ENCODE peak calls at places on chromosomes 5 and 9, in six cellular contexts. B is neuronal stem cell, X is H1, M is H9, I is IMR-90, W is trophoblast cell. N is an unnamed sample.

GRCh38 chr5:140175367-140176027 is 509 bp downstream of the CYSTM1 start:
- DNase-seq in B (peak), X (no peak), M (peak), I (peak), W (peak), N (peak)

GRCh38 chr9:125932012-125932411 is 184.8 kb downstream of the PBX3 start:
- DNase-seq in B (no peak), X (no peak), M (no peak), I (peak), W (peak), N (peak)

GRCh38 chr5:77630246-77631165 is 8.0 kb downstream of the OTP start:
- DNase-seq in B (no peak), X (no peak), M (peak), I (no peak), W (peak), N (peak)

GRCh38 chr5:64210866-64211265 is 45.2 kb downstream of the RNF180 start:
- DNase-seq in B (no peak), X (peak), M (no peak), I (peak), W (no peak), N (peak)

GRCh38 chr5:119287547-119288073 is 68.2 kb upstream of the TNFAIP8 start:
- DNase-seq in B (no peak), X (no peak), M (no peak), I (peak), W (peak), N (no peak)

GRCh38 chr9:106731910-106732309 is 131.1 kb upstream of the ZNF462 start:
- DNase-seq in B (no peak), X (no peak), M (no peak), I (no peak), W (no peak), N (no peak)

GRCh38 chr5:1103505-1104326 is 8.1 kb downstream of the SLC12A7 start:
- DNase-seq in B (no peak), X (no peak), M (no peak), I (no peak), W (no peak), N (no peak)

GRCh38 chr9:16652511-16653101 is 217.9 kb downstream of the BNC2 start:
- DNase-seq in B (no peak), X (no peak), M (no peak), I (peak), W (no peak), N (peak)

GRCh38 chr9:5459289-5459829 is 9.0 kb downstream of the CD274 start:
- DNase-seq in B (no peak), X (no peak), M (peak), I (no peak), W (no peak), N (peak)

GRCh38 chr5:133891390-133891789 is 77.0 kb downstream of the C5orf15 start:
- DNase-seq in B (no peak), X (no peak), M (no peak), I (no peak), W (no peak), N (no peak)

GRCh38 chr5:153746440-153746839 is 256.0 kb downstream of the GRIA1 start:
- DNase-seq in B (no peak), X (no peak), M (no peak), I (no peak), W (no peak), N (no peak)

GRCh38 chr9:131395027-131395744 is 1.3 kb downstream of the PRRC2B start:
- DNase-seq in B (no peak), X (no peak), M (peak), I (no peak), W (no peak), N (peak)

GRCh38 chr9:6907772-6908381 is 150.1 kb downstream of the KDM4C start:
- DNase-seq in B (no peak), X (no peak), M (no peak), I (peak), W (peak), N (peak)

GRCh38 chr5:108003178-108003577 is 332.4 kb upstream of the EFNA5 start:
- DNase-seq in B (no peak), X (no peak), M (no peak), I (peak), W (no peak), N (peak)

GRCh38 chr5:58491216-58491892 is at the start of gene GAPT:
- DNase-seq in B (no peak), X (no peak), M (no peak), I (no peak), W (no peak), N (no peak)

GRCh38 chr9:107710552-107710951 is 221.0 kb upstream of the KLF4 start:
- DNase-seq in B (no peak), X (no peak), M (no peak), I (peak), W (no peak), N (no peak)

GRCh38 chr5:1858436-1858835 is 24.3 kb downstream of the IRX4 start:
- DNase-seq in B (no peak), X (no peak), M (no peak), I (no peak), W (no peak), N (no peak)

GRCh38 chr5:132961887-132962286 is 1.5 kb downstream of the AFF4 start:
- DNase-seq in B (no peak), X (no peak), M (no peak), I (peak), W (no peak), N (peak)

GRCh38 chr9:14321517-14322125 is 7.7 kb upstream of the NFIB start:
- DNase-seq in B (no peak), X (no peak), M (no peak), I (no peak), W (no peak), N (no peak)
- H2AK5ac ChIP-seq in B (no peak), X (no peak), M (no peak), I (no peak), W (no peak), N (no peak)

DNA sequence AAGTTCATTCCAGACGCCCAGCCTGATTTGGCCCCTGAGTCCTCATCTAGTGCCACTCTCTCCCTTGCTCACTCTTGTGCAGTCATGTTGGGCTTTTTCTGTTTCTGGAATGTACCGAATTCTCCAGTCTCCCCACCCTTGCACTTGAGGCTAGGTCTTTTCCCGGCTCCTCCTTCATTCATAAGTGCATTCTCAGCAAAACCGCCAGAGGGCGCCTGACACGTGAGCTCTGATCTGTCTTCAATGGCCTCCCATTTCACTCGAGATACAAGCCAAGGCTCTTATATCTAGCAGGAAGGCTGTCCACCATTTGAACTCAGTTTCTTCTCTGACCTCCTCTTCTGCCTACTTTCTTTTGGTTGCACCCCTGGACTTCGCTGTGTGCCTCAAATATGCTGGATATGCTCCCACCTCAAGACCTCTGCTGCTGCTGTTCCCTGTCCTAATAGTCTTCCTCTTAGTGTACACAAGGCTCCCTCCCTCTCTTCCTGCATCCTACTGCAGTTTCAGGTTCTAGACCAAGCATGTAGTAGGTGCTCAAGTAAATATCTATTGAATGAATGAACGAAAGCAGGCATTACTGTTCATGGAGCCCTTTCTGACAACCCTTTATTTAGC is 568.1 kb upstream of the WWC1 start:
- DNase-seq in B (peak), X (peak), M (peak), I (peak), W (peak), N (peak)
- H2AFZ ChIP-seq in B (peak), X (no peak), M (no peak), I (peak), W (no peak), N (no peak)

GRCh38 chr9:88960632-88961031 is 30.6 kb upstream of the S1PR3 start:
- DNase-seq in B (no peak), X (no peak), M (no peak), I (no peak), W (no peak), N (no peak)
- H2AK5ac ChIP-seq in B (no peak), X (no peak), M (no peak), I (peak), W (no peak), N (no peak)

GRCh38 chr5:89573336-89573735 is 690.4 kb upstream of the MEF2C start:
- DNase-seq in B (no peak), X (no peak), M (no peak), I (no peak), W (no peak), N (peak)
- H2AFZ ChIP-seq in B (peak), X (peak), M (no peak), I (no peak), W (no peak), N (no peak)

DNA sequence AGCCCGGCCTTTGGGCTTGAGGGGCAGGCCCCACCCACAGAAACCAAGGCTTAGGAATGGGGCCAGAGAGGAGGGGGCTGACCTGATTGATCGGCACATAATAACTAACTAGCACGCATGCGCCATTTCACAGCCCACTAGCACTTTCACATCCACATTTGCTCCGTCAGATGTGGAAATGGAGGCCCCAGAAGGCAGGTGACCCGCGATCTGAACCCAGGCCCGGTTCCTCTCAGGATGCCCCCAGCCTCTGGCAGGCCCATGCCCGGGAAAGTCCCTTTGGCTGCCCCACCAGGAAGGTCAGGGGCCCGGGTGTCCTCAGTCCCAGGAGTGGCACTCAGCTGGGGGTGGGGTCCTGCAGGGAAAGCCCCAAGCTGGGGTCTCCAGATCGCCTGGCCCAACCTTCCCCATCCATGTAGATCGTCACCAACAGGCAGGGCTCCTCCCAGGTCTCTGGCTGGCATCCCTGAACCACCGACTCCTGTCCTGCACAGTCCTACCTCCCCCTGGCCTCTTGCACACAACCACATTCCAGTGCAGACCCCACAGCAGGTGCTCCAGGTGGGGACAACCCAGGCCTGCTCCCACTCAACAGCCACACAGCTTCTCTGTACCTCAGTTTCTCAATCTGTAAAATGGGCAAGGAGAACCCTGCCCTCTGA is 46.7 kb downstream of the VAV2 start:
- DNase-seq in B (no peak), X (no peak), M (no peak), I (no peak), W (no peak), N (no peak)
- H2AK5ac ChIP-seq in B (peak), X (no peak), M (no peak), I (no peak), W (no peak), N (peak)

GRCh38 chr5:71752441-71753190 is 33.5 kb downstream of the CARTPT start:
- DNase-seq in B (no peak), X (no peak), M (no peak), I (no peak), W (no peak), N (no peak)

GRCh38 chr5:71762826-71763225 is 43.8 kb downstream of the CARTPT start:
- DNase-seq in B (no peak), X (no peak), M (no peak), I (no peak), W (no peak), N (no peak)

GRCh38 chr5:71757590-71758543 is 38.8 kb downstream of the CARTPT start:
- DNase-seq in B (peak), X (peak), M (peak), I (peak), W (peak), N (peak)
- H2AFZ ChIP-seq in B (peak), X (no peak), M (no peak), I (peak), W (no peak), N (no peak)

N was measured in mesenchymal stem cell.